ENCODE peak calls at places on chromosome 10, in four cellular contexts. One of them, this sample, is unnamed.

GRCh38 chr10:17228081-17229015 is at the start of gene VIM:
- DNase-seq in A549: peak; percentile 87
- DNase-seq in HepG2: no peak
- DNase-seq in K562: peak; percentile 94
- DNase-seq in this sample: peak; percentile 70

GRCh38 chr10:76017026-76017732 is 585.8 kb downstream of the LRMDA start:
- DNase-seq in K562: no peak
- DNase-seq in A549: no peak
- DNase-seq in HepG2: no peak
- DNase-seq in this sample: no peak

GRCh38 chr10:113895018-113895417 is 40.6 kb downstream of the NHLRC2 start:
- DNase-seq in A549: no peak
- DNase-seq in K562: no peak
- DNase-seq in HepG2: no peak
- DNase-seq in this sample: no peak

GRCh38 chr10:62893036-62893435 is 76.9 kb upstream of the EGR2 start:
- DNase-seq in K562: no peak
- DNase-seq in HepG2: no peak
- DNase-seq in A549: no peak
- DNase-seq in this sample: no peak

GRCh38 chr10:13922591-13922990 is 335.8 kb downstream of the PRPF18 start:
- DNase-seq in A549: no peak
- DNase-seq in HepG2: no peak
- DNase-seq in K562: no peak
- DNase-seq in this sample: no peak

GRCh38 chr10:124403548-124403947 is 15.2 kb downstream of the OAT start:
- DNase-seq in K562: peak; percentile 78
- DNase-seq in HepG2: peak; percentile 78
- DNase-seq in A549: peak; percentile 67
- DNase-seq in this sample: peak; percentile 30

GRCh38 chr10:114537791-114538543 is 120.1 kb downstream of the ABLIM1 start:
- DNase-seq in HepG2: no peak
- DNase-seq in A549: no peak
- DNase-seq in K562: no peak
- DNase-seq in this sample: no peak

GRCh38 chr10:122259075-122259466 is 12.0 kb upstream of the BTBD16 start:
- DNase-seq in A549: no peak
- DNase-seq in K562: no peak
- DNase-seq in HepG2: no peak
- DNase-seq in this sample: no peak

GRCh38 chr10:50992356-50992866 is 81.9 kb upstream of the PRKG1 start:
- DNase-seq in HepG2: no peak
- DNase-seq in A549: no peak
- DNase-seq in K562: no peak
- DNase-seq in this sample: peak; percentile 20

GRCh38 chr10:11322698-11323097 is 288.8 kb downstream of the USP6NL start:
- DNase-seq in HepG2: no peak
- DNase-seq in K562: no peak
- DNase-seq in A549: no peak
- DNase-seq in this sample: no peak

GRCh38 chr10:11319990-11320602 is 291.4 kb downstream of the USP6NL start:
- DNase-seq in A549: no peak
- DNase-seq in HepG2: no peak
- DNase-seq in K562: no peak
- DNase-seq in this sample: no peak

GRCh38 chr10:11317936-11318670 is 293.3 kb downstream of the USP6NL start:
- DNase-seq in K562: no peak
- DNase-seq in HepG2: no peak
- DNase-seq in A549: no peak
- DNase-seq in this sample: no peak

GRCh38 chr10:11320809-11321520 is 290.5 kb downstream of the USP6NL start:
- DNase-seq in K562: no peak
- DNase-seq in A549: no peak
- DNase-seq in HepG2: no peak
- DNase-seq in this sample: no peak

DNA sequence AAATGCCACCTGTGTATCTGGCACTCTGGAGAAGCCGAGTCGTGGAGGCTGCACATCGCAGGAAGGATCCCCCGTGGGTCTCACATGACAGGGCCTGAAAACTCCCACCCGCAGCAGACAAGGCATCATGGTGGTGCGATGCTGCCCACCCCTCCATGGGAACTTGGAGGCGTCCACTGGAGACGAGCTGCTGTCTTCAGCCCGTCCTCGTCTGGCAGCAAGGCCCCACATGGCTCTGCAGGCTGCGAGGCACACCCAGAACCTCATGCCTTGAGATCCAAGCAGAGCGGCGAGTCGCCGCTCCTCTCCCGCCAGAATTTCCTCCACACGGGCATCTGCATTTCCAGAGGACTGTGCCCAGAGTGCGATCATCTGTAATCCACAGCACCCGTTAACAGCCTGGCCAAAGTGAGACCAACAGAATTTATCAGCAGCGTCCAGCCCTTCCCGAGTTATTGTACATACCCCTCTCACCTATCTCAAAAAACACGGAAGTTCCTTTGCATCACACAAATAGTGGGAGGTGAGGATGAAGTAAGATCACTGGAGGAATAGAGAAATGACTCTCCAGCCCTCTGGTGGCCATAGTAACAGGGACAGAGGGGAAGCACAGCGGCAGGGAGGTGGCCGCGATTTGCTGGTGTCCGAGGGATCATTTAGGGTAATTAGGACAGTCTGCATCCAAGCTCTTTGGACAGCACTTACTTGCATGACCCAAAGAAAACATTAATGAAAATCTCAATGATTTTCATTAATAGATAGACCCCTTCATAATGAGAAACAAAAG is 292.4 kb downstream of the USP6NL start:
- DNase-seq in A549: no peak
- DNase-seq in K562: no peak
- DNase-seq in HepG2: no peak
- DNase-seq in this sample: no peak
- TF ChIP-seq HMGXB4 in A549: no peak
- TF ChIP-seq HMGXB4 in K562: no peak
- TF ChIP-seq HMGXB4 in HepG2: no peak
- TF ChIP-seq HMGXB4 in this sample: no peak

GRCh38 chr10:4546500-4546899 is 279.5 kb upstream of the AKR1E2 start:
- DNase-seq in HepG2: no peak
- DNase-seq in A549: no peak
- DNase-seq in K562: no peak
- DNase-seq in this sample: no peak

GRCh38 chr10:4538016-4538415 is 288.0 kb upstream of the AKR1E2 start:
- DNase-seq in K562: no peak
- DNase-seq in HepG2: no peak
- DNase-seq in A549: no peak
- DNase-seq in this sample: no peak

GRCh38 chr10:4543943-4544540 is 282.0 kb upstream of the AKR1E2 start:
- DNase-seq in K562: no peak
- DNase-seq in A549: no peak
- DNase-seq in HepG2: no peak
- DNase-seq in this sample: no peak

GRCh38 chr10:4545077-4545476 is 280.9 kb upstream of the AKR1E2 start:
- DNase-seq in K562: no peak
- DNase-seq in HepG2: no peak
- DNase-seq in A549: no peak
- DNase-seq in this sample: no peak

GRCh38 chr10:4541292-4541691 is 284.7 kb upstream of the AKR1E2 start:
- DNase-seq in A549: no peak
- DNase-seq in HepG2: no peak
- DNase-seq in K562: no peak
- DNase-seq in this sample: no peak
- TF ChIP-seq HMGXB4 in A549: no peak
- TF ChIP-seq HMGXB4 in HepG2: no peak
- TF ChIP-seq HMGXB4 in K562: no peak
- TF ChIP-seq HMGXB4 in this sample: no peak

GRCh38 chr10:44242826-44243225 is 142.1 kb downstream of the CXCL12 start:
- DNase-seq in HepG2: no peak
- DNase-seq in A549: no peak
- DNase-seq in K562: no peak
- DNase-seq in this sample: no peak
- TF ChIP-seq HMGXB4 in HepG2: no peak
- TF ChIP-seq HMGXB4 in A549: no peak
- TF ChIP-seq HMGXB4 in K562: no peak
- TF ChIP-seq HMGXB4 in this sample: no peak

GRCh38 chr10:102780246-102780645 is 36.5 kb downstream of the WBP1L start:
- DNase-seq in A549: no peak
- DNase-seq in K562: no peak
- DNase-seq in HepG2: no peak
- DNase-seq in this sample: no peak

GRCh38 chr10:102781089-102781920 is 37.6 kb downstream of the WBP1L start:
- DNase-seq in HepG2: no peak
- DNase-seq in A549: no peak
- DNase-seq in K562: peak; percentile 63
- DNase-seq in this sample: no peak

GRCh38 chr10:102781921-102782542 is 38.3 kb downstream of the WBP1L start:
- DNase-seq in HepG2: no peak
- DNase-seq in A549: no peak
- DNase-seq in K562: no peak
- DNase-seq in this sample: no peak

GRCh38 chr10:102783541-102783930 is 39.8 kb downstream of the WBP1L start:
- DNase-seq in K562: no peak
- DNase-seq in HepG2: no peak
- DNase-seq in A549: no peak
- DNase-seq in this sample: no peak

DNA sequence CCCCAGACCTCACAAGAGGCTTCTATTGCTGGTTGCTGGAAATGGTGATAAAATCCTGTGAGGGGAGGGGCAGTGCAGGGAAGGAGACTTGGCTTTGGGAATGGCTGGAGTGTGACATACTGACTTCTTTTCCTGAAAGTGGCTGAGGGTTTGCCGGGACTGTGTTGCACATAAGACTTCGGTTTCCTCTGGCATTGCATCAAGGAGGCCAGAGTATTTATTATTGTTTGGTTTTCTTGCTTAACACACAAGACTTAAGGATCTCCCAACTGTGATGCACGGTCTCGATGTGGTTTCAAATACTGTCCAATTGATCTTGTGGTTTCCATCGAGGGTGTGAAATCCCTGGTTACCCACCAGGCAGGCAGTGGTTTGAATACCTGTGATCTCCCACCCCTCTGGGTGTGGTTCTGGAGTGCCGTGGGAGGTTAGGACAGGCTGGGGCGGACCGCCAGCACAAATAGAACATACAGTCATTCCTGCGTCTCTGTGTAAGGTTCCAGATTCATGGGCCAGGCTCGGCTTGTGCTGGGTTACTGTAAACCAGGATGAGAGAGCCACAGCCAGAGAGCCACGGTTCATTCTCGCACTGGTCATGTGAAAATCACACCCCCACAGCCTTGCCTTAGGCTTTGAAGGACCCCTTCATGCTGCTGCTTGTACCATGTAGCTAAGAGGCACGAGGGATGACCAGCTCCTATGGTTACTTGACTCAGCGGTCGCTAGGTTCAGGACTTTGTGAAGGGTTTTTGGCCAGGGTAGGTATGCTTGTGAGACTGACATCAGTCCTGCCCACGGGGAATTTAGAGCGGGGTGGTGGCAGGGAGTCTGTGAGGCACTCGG is 39.2 kb downstream of the WBP1L start:
- DNase-seq in K562: no peak
- DNase-seq in A549: no peak
- DNase-seq in HepG2: no peak
- DNase-seq in this sample: no peak
- TF ChIP-seq HMGXB4 in K562: no peak
- TF ChIP-seq HMGXB4 in A549: no peak
- TF ChIP-seq HMGXB4 in HepG2: no peak
- TF ChIP-seq HMGXB4 in this sample: no peak

GRCh38 chr10:74969530-74969929 is 141.9 kb upstream of the SAMD8 start:
- DNase-seq in HepG2: no peak
- DNase-seq in A549: no peak
- DNase-seq in K562: no peak
- DNase-seq in this sample: no peak

GRCh38 chr10:74968621-74969019 is 142.2 kb downstream of the KAT6B start:
- DNase-seq in HepG2: no peak
- DNase-seq in A549: no peak
- DNase-seq in K562: no peak
- DNase-seq in this sample: no peak

GRCh38 chr10:74963549-74963948 is 137.1 kb downstream of the KAT6B start:
- DNase-seq in A549: no peak
- DNase-seq in HepG2: no peak
- DNase-seq in K562: no peak
- DNase-seq in this sample: no peak

GRCh38 chr10:74969093-74969492 is 142.4 kb upstream of the SAMD8 start:
- DNase-seq in HepG2: no peak
- DNase-seq in A549: no peak
- DNase-seq in K562: no peak
- DNase-seq in this sample: no peak

DNA sequence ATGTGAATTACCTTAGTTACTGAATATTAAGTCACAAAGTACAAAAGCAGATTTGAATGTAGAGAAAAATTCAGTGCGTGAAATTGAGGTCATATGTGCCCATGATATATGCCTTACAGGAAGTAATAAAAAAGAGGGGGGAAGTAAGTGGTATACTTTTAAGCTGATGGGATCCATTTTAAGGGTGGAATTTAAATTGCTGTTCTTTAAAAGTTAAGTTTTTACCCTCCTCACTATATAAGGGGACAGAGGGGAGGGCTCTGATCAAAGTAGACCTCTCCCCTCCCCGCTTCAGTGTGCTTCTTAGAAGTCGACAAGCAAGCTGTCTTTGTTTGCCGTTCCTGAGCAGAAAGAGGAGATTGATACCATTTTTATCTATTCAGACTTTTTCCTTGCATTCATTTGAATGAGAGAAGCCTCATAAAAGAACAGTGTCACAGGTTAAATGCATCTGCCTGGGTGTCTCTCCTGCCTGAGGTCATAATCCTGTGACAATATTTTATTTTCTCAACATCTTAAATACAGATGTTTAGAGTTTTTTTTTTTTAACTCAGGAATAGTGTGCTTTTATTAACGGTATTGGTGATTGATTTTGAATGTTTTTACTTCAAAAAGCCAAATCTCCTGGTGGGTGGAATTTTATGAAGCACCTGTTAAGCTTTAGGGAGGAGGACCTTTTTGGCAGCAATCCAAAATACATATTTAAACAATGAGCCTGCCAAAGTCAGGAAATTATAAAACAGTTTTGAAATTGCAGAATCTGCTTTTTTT is 141.6 kb downstream of the KAT6B start:
- DNase-seq in HepG2: peak; percentile 37
- DNase-seq in K562: no peak
- DNase-seq in A549: no peak
- DNase-seq in this sample: no peak
- TF ChIP-seq HMGXB4 in HepG2: no peak
- TF ChIP-seq HMGXB4 in K562: no peak
- TF ChIP-seq HMGXB4 in A549: no peak
- TF ChIP-seq HMGXB4 in this sample: no peak

GRCh38 chr10:99304027-99304856 is 24.9 kb upstream of the CNNM1 start:
- DNase-seq in HepG2: peak; percentile 97
- DNase-seq in A549: no peak
- DNase-seq in K562: no peak
- DNase-seq in this sample: no peak
- TF ChIP-seq HMGXB4 in HepG2: peak; percentile 43
- TF ChIP-seq HMGXB4 in A549: no peak
- TF ChIP-seq HMGXB4 in K562: no peak
- TF ChIP-seq HMGXB4 in this sample: no peak

GRCh38 chr10:44340557-44340956 is 44.3 kb downstream of the CXCL12 start:
- DNase-seq in HepG2: no peak
- DNase-seq in K562: no peak
- DNase-seq in A549: no peak
- DNase-seq in this sample: no peak
- TF ChIP-seq HMGXB4 in HepG2: no peak
- TF ChIP-seq HMGXB4 in K562: no peak
- TF ChIP-seq HMGXB4 in A549: no peak
- TF ChIP-seq HMGXB4 in this sample: no peak

This sample was measured in WTC11.